ENCODE peak calls at places on chromosomes 11 and 22, in seven cellular contexts. One of them, this sample, is unnamed.

GRCh38 chr11:70623906-70624597 is 225.7 kb downstream of the CTTN start:
- DNase-seq in body of pancreas: no peak
- DNase-seq in right lobe of liver: no peak
- DNase-seq in K562: no peak
- DNase-seq in adrenal gland: no peak
- DNase-seq in thyroid gland: no peak
- DNase-seq in IMR-90: no peak
- DNase-seq in this sample: no peak

GRCh38 chr11:11985954-11986949 is 22.2 kb downstream of the DKK3 start:
- DNase-seq in body of pancreas: no peak
- DNase-seq in right lobe of liver: no peak
- DNase-seq in K562: no peak
- DNase-seq in adrenal gland: no peak
- DNase-seq in thyroid gland: no peak
- DNase-seq in IMR-90: no peak
- DNase-seq in this sample: no peak

GRCh38 chr22:30266445-30267381 is at the start of gene OSM:
- DNase-seq in body of pancreas: no peak
- DNase-seq in right lobe of liver: peak
- DNase-seq in K562: no peak
- DNase-seq in adrenal gland: peak
- DNase-seq in thyroid gland: no peak
- DNase-seq in IMR-90: no peak
- DNase-seq in this sample: peak

GRCh38 chr11:116030697-116031331 is 526.6 kb upstream of the CADM1 start:
- DNase-seq in body of pancreas: no peak
- DNase-seq in right lobe of liver: no peak
- DNase-seq in K562: no peak
- DNase-seq in adrenal gland: no peak
- DNase-seq in thyroid gland: no peak
- DNase-seq in IMR-90: no peak
- DNase-seq in this sample: no peak

GRCh38 chr11:111730031-111730430 is 36.2 kb downstream of the PPP2R1B start:
- DNase-seq in body of pancreas: no peak
- DNase-seq in right lobe of liver: no peak
- DNase-seq in K562: no peak
- DNase-seq in adrenal gland: no peak
- DNase-seq in thyroid gland: no peak
- DNase-seq in IMR-90: no peak
- DNase-seq in this sample: no peak

GRCh38 chr22:17779286-17780115 is 5.2 kb upstream of the BID start:
- DNase-seq in body of pancreas: no peak
- DNase-seq in right lobe of liver: no peak
- DNase-seq in K562: peak
- DNase-seq in adrenal gland: no peak
- DNase-seq in thyroid gland: no peak
- DNase-seq in IMR-90: no peak
- DNase-seq in this sample: no peak

GRCh38 chr11:16410479-16410878 is 54.1 kb upstream of the SOX6 start:
- DNase-seq in body of pancreas: no peak
- DNase-seq in right lobe of liver: no peak
- DNase-seq in K562: no peak
- DNase-seq in adrenal gland: no peak
- DNase-seq in thyroid gland: peak
- DNase-seq in IMR-90: no peak
- DNase-seq in this sample: no peak

GRCh38 chr11:133075351-133075750 is 456.9 kb downstream of the OPCML start:
- DNase-seq in body of pancreas: no peak
- DNase-seq in right lobe of liver: no peak
- DNase-seq in K562: no peak
- DNase-seq in adrenal gland: no peak
- DNase-seq in thyroid gland: no peak
- DNase-seq in IMR-90: no peak
- DNase-seq in this sample: no peak

GRCh38 chr11:131668867-131669780 is 298.7 kb downstream of the NTM start:
- DNase-seq in body of pancreas: peak
- DNase-seq in right lobe of liver: no peak
- DNase-seq in K562: peak
- DNase-seq in adrenal gland: peak
- DNase-seq in thyroid gland: no peak
- DNase-seq in IMR-90: peak
- DNase-seq in this sample: no peak

GRCh38 chr11:45805305-45806071 is 539 bp downstream of the SLC35C1 start:
- DNase-seq in body of pancreas: peak
- DNase-seq in right lobe of liver: peak
- DNase-seq in K562: peak
- DNase-seq in adrenal gland: peak
- DNase-seq in thyroid gland: peak
- DNase-seq in IMR-90: peak
- DNase-seq in this sample: no peak

GRCh38 chr22:30865656-30866055 is 102.9 kb downstream of the MORC2 start:
- DNase-seq in body of pancreas: peak
- DNase-seq in right lobe of liver: no peak
- DNase-seq in K562: no peak
- DNase-seq in adrenal gland: no peak
- DNase-seq in thyroid gland: no peak
- DNase-seq in IMR-90: no peak
- DNase-seq in this sample: peak

GRCh38 chr11:3796796-3797328 is 492 bp downstream of the NUP98 start:
- DNase-seq in body of pancreas: no peak
- DNase-seq in right lobe of liver: no peak
- DNase-seq in K562: no peak
- DNase-seq in adrenal gland: no peak
- DNase-seq in thyroid gland: no peak
- DNase-seq in IMR-90: no peak
- DNase-seq in this sample: no peak

DNA sequence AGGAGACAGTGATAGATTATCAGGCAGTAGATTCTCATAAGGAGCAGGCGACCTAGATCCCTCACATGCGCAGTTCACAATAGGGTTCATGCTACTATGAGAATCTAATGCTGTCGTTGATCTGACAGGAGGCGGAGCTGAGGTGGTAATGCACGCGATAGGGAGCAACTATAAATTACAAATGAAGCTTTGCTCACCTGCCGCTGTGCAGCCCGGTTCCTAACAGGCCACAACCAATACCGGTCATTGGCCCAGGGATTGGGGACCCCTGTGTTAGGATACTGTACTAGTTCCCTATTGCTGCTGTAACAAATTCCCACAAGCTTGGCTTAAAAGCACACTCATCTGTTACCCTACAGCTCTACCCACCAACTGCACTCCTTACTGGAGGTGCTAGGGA is 10.7 kb downstream of the B3GNT6 start:
- DNase-seq in body of pancreas: no peak
- DNase-seq in right lobe of liver: no peak
- DNase-seq in K562: no peak
- DNase-seq in adrenal gland: no peak
- DNase-seq in thyroid gland: no peak
- DNase-seq in IMR-90: no peak
- DNase-seq in this sample: no peak
- TF ChIP-seq CTCF in body of pancreas: no peak
- TF ChIP-seq CTCF in right lobe of liver: no peak
- TF ChIP-seq CTCF in K562: no peak
- TF ChIP-seq CTCF in adrenal gland: no peak
- TF ChIP-seq CTCF in thyroid gland: no peak
- TF ChIP-seq CTCF in IMR-90: no peak
- TF ChIP-seq CTCF in this sample: no peak

GRCh38 chr11:67373916-67374570 is 645 bp upstream of the CLCF1 start:
- DNase-seq in body of pancreas: peak
- DNase-seq in right lobe of liver: peak
- DNase-seq in K562: peak
- DNase-seq in adrenal gland: peak
- DNase-seq in thyroid gland: peak
- DNase-seq in IMR-90: peak
- DNase-seq in this sample: peak
- TF ChIP-seq POLR2A in body of pancreas: peak
- TF ChIP-seq POLR2A in right lobe of liver: peak
- TF ChIP-seq POLR2A in K562: peak
- TF ChIP-seq POLR2A in adrenal gland: peak
- TF ChIP-seq POLR2A in thyroid gland: no peak
- TF ChIP-seq POLR2A in IMR-90: peak
- TF ChIP-seq POLR2A in this sample: peak

GRCh38 chr11:59106363-59107336 is at the start of gene FAM111B:
- DNase-seq in body of pancreas: peak
- DNase-seq in right lobe of liver: peak
- DNase-seq in K562: peak
- DNase-seq in adrenal gland: peak
- DNase-seq in thyroid gland: peak
- DNase-seq in IMR-90: peak
- DNase-seq in this sample: peak

GRCh38 chr11:59097113-59097708 is 9.8 kb upstream of the FAM111B start:
- DNase-seq in body of pancreas: peak
- DNase-seq in right lobe of liver: peak
- DNase-seq in K562: peak
- DNase-seq in adrenal gland: peak
- DNase-seq in thyroid gland: peak
- DNase-seq in IMR-90: peak
- DNase-seq in this sample: peak

GRCh38 chr11:59102259-59102765 is 4.7 kb upstream of the FAM111B start:
- DNase-seq in body of pancreas: peak
- DNase-seq in right lobe of liver: peak
- DNase-seq in K562: peak
- DNase-seq in adrenal gland: peak
- DNase-seq in thyroid gland: peak
- DNase-seq in IMR-90: peak
- DNase-seq in this sample: peak
- H3K27ac ChIP-seq in body of pancreas: no peak
- H3K27ac ChIP-seq in right lobe of liver: no peak
- H3K27ac ChIP-seq in K562: no peak
- H3K27ac ChIP-seq in adrenal gland: no peak
- H3K27ac ChIP-seq in thyroid gland: no peak
- H3K27ac ChIP-seq in IMR-90: no peak
- H3K27ac ChIP-seq in this sample: no peak

DNA sequence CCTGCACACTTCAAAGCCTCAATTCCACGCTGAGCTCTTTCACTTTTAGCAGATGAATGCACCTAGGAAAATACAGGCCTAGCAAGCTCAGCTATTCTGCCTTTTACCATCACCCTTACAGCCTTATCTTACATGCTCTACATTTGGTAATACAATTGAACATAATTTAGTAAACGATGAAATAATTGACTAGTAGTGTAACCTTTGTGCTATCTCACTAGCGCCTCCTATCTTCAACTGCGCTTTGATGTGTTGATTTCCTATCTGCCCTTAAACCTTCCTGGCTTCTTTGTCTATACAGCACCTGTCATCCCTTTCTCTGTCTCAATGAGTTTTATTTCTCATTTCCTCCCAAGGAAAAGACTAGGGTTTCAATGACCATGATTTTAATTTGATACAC is 149.7 kb downstream of the LRRC4C start:
- DNase-seq in body of pancreas: no peak
- DNase-seq in right lobe of liver: no peak
- DNase-seq in K562: no peak
- DNase-seq in adrenal gland: no peak
- DNase-seq in thyroid gland: no peak
- DNase-seq in IMR-90: no peak
- DNase-seq in this sample: no peak
- TF ChIP-seq CTCF in body of pancreas: no peak
- TF ChIP-seq CTCF in right lobe of liver: no peak
- TF ChIP-seq CTCF in K562: no peak
- TF ChIP-seq CTCF in adrenal gland: no peak
- TF ChIP-seq CTCF in thyroid gland: no peak
- TF ChIP-seq CTCF in IMR-90: no peak
- TF ChIP-seq CTCF in this sample: peak

GRCh38 chr11:72239296-72239848 is 4.6 kb downstream of the PHOX2A start:
- DNase-seq in body of pancreas: no peak
- DNase-seq in right lobe of liver: peak
- DNase-seq in K562: no peak
- DNase-seq in adrenal gland: peak
- DNase-seq in thyroid gland: no peak
- DNase-seq in IMR-90: peak
- DNase-seq in this sample: no peak
- TF ChIP-seq POLR2A in body of pancreas: no peak
- TF ChIP-seq POLR2A in right lobe of liver: no peak
- TF ChIP-seq POLR2A in K562: peak
- TF ChIP-seq POLR2A in adrenal gland: peak
- TF ChIP-seq POLR2A in thyroid gland: no peak
- TF ChIP-seq POLR2A in IMR-90: no peak
- TF ChIP-seq POLR2A in this sample: no peak

DNA sequence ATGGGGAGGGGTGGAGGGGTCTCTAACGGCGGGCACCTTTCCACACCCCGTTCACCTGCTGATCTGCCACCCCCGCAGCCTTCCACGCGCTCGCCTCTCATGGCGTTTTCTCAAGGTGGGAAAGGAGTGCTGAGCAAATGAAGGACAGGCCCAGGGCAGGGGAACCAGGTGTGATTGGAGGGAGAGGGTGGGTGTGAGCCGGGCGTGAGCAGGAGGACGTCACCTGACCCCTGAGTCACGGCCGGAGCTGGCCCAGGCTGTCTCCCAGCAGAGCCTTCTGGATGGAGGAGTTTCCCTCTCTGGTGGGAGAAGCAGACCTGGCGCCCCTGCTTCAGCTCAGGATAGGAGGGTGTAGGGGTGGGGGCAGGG is 14.0 kb upstream of the ARHGAP8 start:
- DNase-seq in body of pancreas: no peak
- DNase-seq in right lobe of liver: no peak
- DNase-seq in K562: peak
- DNase-seq in adrenal gland: no peak
- DNase-seq in thyroid gland: no peak
- DNase-seq in IMR-90: peak
- DNase-seq in this sample: peak
- H3K27ac ChIP-seq in body of pancreas: no peak
- H3K27ac ChIP-seq in right lobe of liver: no peak
- H3K27ac ChIP-seq in K562: no peak
- H3K27ac ChIP-seq in adrenal gland: no peak
- H3K27ac ChIP-seq in thyroid gland: no peak
- H3K27ac ChIP-seq in IMR-90: no peak
- H3K27ac ChIP-seq in this sample: no peak

This sample was measured in Peyer's patch.